ENCODE peak calls at places on chromosomes 2 and 18, in eight cellular contexts. S is psoas muscle, K is lower lobe of right lung, G is uterus, I is right cardiac atrium, A is upper lobe of left lung, L is AG04450, P is HepG2. O is an unnamed sample.

GRCh38 chr18:8657873-8658521 is 47.4 kb upstream of the MTCL1 start:
- DNase-seq in G (no peak), L (no peak), A (no peak), S (no peak), I (no peak), P (no peak), K (no peak), O (peak)

GRCh38 chr2:42706836-42707235 is 57.1 kb downstream of the OXER1 start:
- DNase-seq in G (no peak), K (no peak), P (peak), S (no peak), I (no peak), L (no peak), A (no peak), O (no peak)

GRCh38 chr2:240900141-240900860 is 4.3 kb upstream of the MAB21L4 start:
- DNase-seq in S (no peak), P (no peak), I (peak), A (no peak), L (no peak), K (peak), G (no peak), O (no peak)

GRCh38 chr2:47867205-47867604 is 39.1 kb downstream of the FBXO11 start:
- DNase-seq in K (no peak), S (no peak), G (peak), P (no peak), I (no peak), L (no peak), A (peak), O (no peak)

GRCh38 chr2:113105047-113105446 is 22.4 kb upstream of the IL1RN start:
- DNase-seq in S (no peak), A (no peak), G (no peak), P (no peak), K (no peak), I (no peak), L (no peak), O (no peak)

GRCh38 chr18:13558132-13558531 is 168.2 kb downstream of the FAM210A start:
- DNase-seq in S (no peak), A (peak), I (peak), P (peak), G (no peak), K (peak), L (no peak), O (peak)

GRCh38 chr2:49241506-49241905 is 87.2 kb upstream of the FSHR start:
- DNase-seq in A (no peak), P (no peak), S (no peak), L (no peak), G (no peak), I (no peak), K (no peak), O (no peak)

GRCh38 chr2:15730545-15731212 is 139.0 kb downstream of the DDX1 start:
- DNase-seq in S (peak), A (peak), L (peak), P (peak), I (peak), K (peak), G (peak), O (peak)

GRCh38 chr2:159317392-159318088 is 31.0 kb upstream of the WDSUB1 start:
- DNase-seq in G (no peak), A (no peak), I (no peak), S (no peak), P (no peak), L (no peak), K (no peak), O (no peak)

GRCh38 chr2:2293527-2294089 is 37.5 kb downstream of the MYT1L start:
- DNase-seq in P (no peak), A (no peak), L (no peak), S (no peak), G (no peak), I (no peak), K (no peak), O (no peak)

GRCh38 chr18:11871501-11871900 is 20.3 kb downstream of the CHMP1B start:
- DNase-seq in A (no peak), P (no peak), K (no peak), I (no peak), G (no peak), S (no peak), L (no peak), O (no peak)

GRCh38 chr2:144362401-144362800 is 157.5 kb downstream of the ZEB2 start:
- DNase-seq in K (no peak), A (no peak), I (no peak), S (no peak), P (no peak), G (no peak), L (no peak), O (no peak)

GRCh38 chr2:180012523-180012922 is 5.4 kb upstream of the CWC22 start:
- DNase-seq in L (peak), A (no peak), P (peak), S (no peak), I (no peak), K (no peak), G (no peak), O (no peak)

GRCh38 chr2:235908826-235909225 is 259.4 kb downstream of the GBX2 start:
- DNase-seq in S (no peak), L (no peak), G (no peak), P (no peak), A (no peak), K (no peak), I (no peak), O (no peak)

GRCh38 chr18:9570255-9570654 is 44.1 kb downstream of the PPP4R1 start:
- DNase-seq in L (no peak), I (no peak), P (no peak), G (no peak), A (no peak), S (no peak), K (no peak), O (no peak)

GRCh38 chr18:23114171-23114881 is 21.0 kb upstream of the CABLES1 start:
- DNase-seq in G (no peak), K (peak), L (no peak), I (no peak), P (no peak), A (peak), S (no peak), O (no peak)

GRCh38 chr2:97718942-97719341 is 5.6 kb downstream of the ZAP70 start:
- DNase-seq in I (no peak), G (no peak), L (no peak), K (no peak), P (no peak), S (no peak), A (no peak), O (no peak)

GRCh38 chr2:97983698-97984097 is 12.1 kb downstream of the TMEM131 start:
- DNase-seq in S (no peak), G (no peak), P (no peak), L (no peak), K (no peak), I (no peak), A (no peak), O (no peak)

GRCh38 chr2:193907561-193907960 is 1712.8 kb upstream of the TMEFF2 start:
- DNase-seq in L (no peak), S (no peak), A (no peak), I (no peak), K (no peak), P (no peak), G (no peak), O (no peak)

GRCh38 chr2:75594599-75594998 is 33.9 kb upstream of the EVA1A start:
- DNase-seq in K (no peak), G (no peak), A (no peak), S (no peak), L (no peak), I (no peak), P (no peak), O (no peak)

GRCh38 chr2:101356486-101356885 is 30.8 kb downstream of the CREG2 start:
- DNase-seq in G (no peak), P (no peak), S (no peak), K (no peak), L (no peak), I (no peak), A (no peak), O (no peak)

GRCh38 chr2:101354910-101355309 is 32.4 kb downstream of the CREG2 start:
- DNase-seq in G (no peak), I (no peak), L (no peak), A (no peak), P (no peak), K (no peak), S (no peak), O (peak)

GRCh38 chr2:101355561-101356130 is 31.7 kb downstream of the CREG2 start:
- DNase-seq in P (no peak), A (no peak), L (no peak), K (no peak), S (no peak), I (no peak), G (no peak), O (no peak)

GRCh38 chr2:101357386-101357785 is 29.9 kb downstream of the CREG2 start:
- DNase-seq in L (no peak), I (no peak), K (no peak), S (no peak), G (no peak), A (no peak), P (no peak), O (no peak)

DNA sequence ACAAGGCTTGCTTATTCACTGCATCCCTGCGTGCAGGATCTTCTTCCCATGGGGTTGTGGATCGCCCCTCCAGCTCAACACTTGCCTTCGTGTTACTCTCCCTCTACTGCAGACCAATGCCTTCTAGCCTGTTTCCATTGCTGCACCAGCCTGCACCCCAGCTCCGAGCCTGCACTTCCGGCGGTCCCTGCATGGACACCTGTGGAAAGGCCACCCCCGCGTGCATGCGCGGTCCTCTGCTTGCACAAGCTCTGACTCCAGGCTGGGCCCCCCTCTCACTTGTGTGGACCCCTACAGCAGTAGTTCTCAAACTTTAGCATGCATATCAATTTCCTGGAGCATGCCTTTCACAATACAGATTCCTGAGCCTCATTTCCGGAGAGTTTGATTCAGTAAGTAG is 32.9 kb downstream of the CREG2 start:
- DNase-seq in G (no peak), K (no peak), S (no peak), A (no peak), P (no peak), L (no peak), I (no peak), O (no peak)
- H3K27ac ChIP-seq in G (no peak), K (no peak), S (no peak), A (no peak), P (no peak), L (no peak), I (no peak), O (no peak)

GRCh38 chr2:70580352-70580751 is 26.7 kb upstream of the TGFA start:
- DNase-seq in S (no peak), G (no peak), A (no peak), I (no peak), L (no peak), P (no peak), K (no peak), O (no peak)
- H3K4me3 ChIP-seq in S (no peak), G (no peak), A (no peak), I (no peak), L (no peak), P (no peak), K (no peak), O (no peak)

GRCh38 chr2:11873766-11874165 is 127.3 kb downstream of the LPIN1 start:
- DNase-seq in I (no peak), S (no peak), P (no peak), G (no peak), L (peak), K (no peak), A (no peak), O (no peak)
- H3K27ac ChIP-seq in I (no peak), S (no peak), P (no peak), G (no peak), L (no peak), K (no peak), A (no peak), O (no peak)

GRCh38 chr18:56639094-56639361 is 636 bp upstream of the TXNL1 start:
- DNase-seq in I (no peak), K (no peak), L (no peak), S (no peak), A (no peak), G (no peak), P (no peak), O (no peak)
- H3K4me3 ChIP-seq in I (peak), K (peak), L (peak), S (peak), A (peak), G (peak), P (peak), O (peak)

O was measured in thyroid gland.